ENCODE peak calls at places on chromosomes 11 and 22, in four cellular contexts. S is K562, V is WTC11, N is H1. J is an unnamed sample.

GRCh38 chr11:61293869-61294716 is 1.0 kb downstream of the VWCE start:
- DNase-seq in N (no peak), V (peak; percentile 39), S (no peak), J (peak; percentile 88)

GRCh38 chr22:41656515-41656914 is 32.2 kb downstream of the SNU13 start:
- DNase-seq in N (no peak), V (no peak), S (no peak), J (no peak)

GRCh38 chr11:103109818-103110388 is 677 bp downstream of the DYNC2H1 start:
- DNase-seq in V (peak; percentile 19), N (no peak), S (no peak), J (no peak)

GRCh38 chr11:69546735-69547370 is 65.4 kb downstream of the LINC01488 start:
- DNase-seq in S (no peak), V (no peak), N (no peak), J (no peak)

GRCh38 chr11:104343578-104343977 is 179.6 kb upstream of the PDGFD start:
- DNase-seq in N (no peak), S (no peak), V (no peak), J (no peak)

GRCh38 chr11:61161190-61162091 is at the start of gene VPS37C:
- DNase-seq in V (peak; percentile 88), S (peak; percentile 98), N (peak; percentile 44), J (peak; percentile 98)

GRCh38 chr11:114787126-114787525 is 108.8 kb downstream of the NXPE2 start:
- DNase-seq in V (no peak), S (no peak), N (no peak), J (no peak)

GRCh38 chr11:32280339-32280738 is 155.0 kb downstream of the WT1 start:
- DNase-seq in N (no peak), V (no peak), S (no peak), J (no peak)

GRCh38 chr11:1728931-1729691 is 21.3 kb downstream of the IFITM10 start:
- DNase-seq in S (no peak), V (no peak), N (no peak), J (no peak)

GRCh38 chr11:17171342-17171741 is 36.4 kb downstream of the PIK3C2A start:
- DNase-seq in S (no peak), V (no peak), N (no peak), J (no peak)

GRCh38 chr11:133078591-133079179 is 453.6 kb downstream of the OPCML start:
- DNase-seq in S (peak; percentile 53), V (peak; percentile 77), N (no peak), J (peak; percentile 70)

GRCh38 chr11:102230186-102230585 is 87.1 kb upstream of the BIRC3 start:
- DNase-seq in S (no peak), V (no peak), N (no peak), J (no peak)

GRCh38 chr22:28034760-28035401 is 115.8 kb upstream of the PITPNB start:
- DNase-seq in N (no peak), S (peak; percentile 15), V (no peak), J (peak; percentile 64)

GRCh38 chr11:130212431-130212961 is 52.9 kb downstream of the ST14 start:
- DNase-seq in V (peak; percentile 9), N (no peak), S (no peak), J (peak; percentile 41)

GRCh38 chr11:57616595-57616994 is 19.1 kb downstream of the SERPING1 start:
- DNase-seq in S (no peak), N (no peak), V (no peak), J (no peak)

GRCh38 chr11:75505966-75506692 is 19.6 kb downstream of the GDPD5 start:
- DNase-seq in V (no peak), S (no peak), N (no peak), J (peak; percentile 36)

GRCh38 chr11:20762112-20762511 is 92.7 kb downstream of the NELL1 start:
- DNase-seq in S (no peak), N (no peak), V (no peak), J (no peak)

GRCh38 chr22:30183861-30184278 is 62.7 kb downstream of the LIF start:
- DNase-seq in N (no peak), V (no peak), S (peak; percentile 29), J (no peak)

GRCh38 chr22:46799626-46800025 is 37.2 kb downstream of the TBC1D22A start:
- DNase-seq in N (no peak), V (no peak), S (no peak), J (no peak)

GRCh38 chr11:6900327-6900999 is 8.2 kb upstream of the OR2D2 start:
- DNase-seq in V (no peak), S (no peak), N (no peak), J (no peak)

GRCh38 chr11:118050208-118050891 is 26.5 kb upstream of the TMPRSS4 start:
- DNase-seq in N (no peak), S (no peak), V (no peak), J (no peak)

GRCh38 chr11:119324124-119324665 is 7.3 kb upstream of the MCAM start:
- DNase-seq in N (no peak), S (no peak), V (peak; percentile 1), J (no peak)

GRCh38 chr11:41085123-41085522 is 374.3 kb downstream of the LRRC4C start:
- DNase-seq in S (no peak), V (no peak), N (no peak), J (no peak)

GRCh38 chr22:27881404-27881803 is 37.7 kb downstream of the PITPNB start:
- DNase-seq in N (no peak), V (no peak), S (no peak), J (no peak)

GRCh38 chr11:17719940-17720795 is 797 bp downstream of the MYOD1 start:
- DNase-seq in V (peak; percentile 67), N (no peak), S (no peak), J (peak; percentile 83)

GRCh38 chr22:43039800-43040199 is 24.9 kb upstream of the PACSIN2 start:
- DNase-seq in S (no peak), N (no peak), V (no peak), J (no peak)

GRCh38 chr11:62552465-62552782 is 5.8 kb upstream of the AHNAK start:
- DNase-seq in V (no peak), S (no peak), N (no peak), J (no peak)

GRCh38 chr22:19330865-19331418 is 39.4 kb upstream of the CLTCL1 start:
- DNase-seq in V (no peak), N (no peak), S (no peak), J (no peak)

GRCh38 chr22:19329454-19329853 is 37.9 kb upstream of the CLTCL1 start:
- DNase-seq in N (no peak), V (no peak), S (no peak), J (no peak)

GRCh38 chr22:19321757-19322156 is 30.2 kb upstream of the CLTCL1 start:
- DNase-seq in S (no peak), N (no peak), V (no peak), J (no peak)

DNA sequence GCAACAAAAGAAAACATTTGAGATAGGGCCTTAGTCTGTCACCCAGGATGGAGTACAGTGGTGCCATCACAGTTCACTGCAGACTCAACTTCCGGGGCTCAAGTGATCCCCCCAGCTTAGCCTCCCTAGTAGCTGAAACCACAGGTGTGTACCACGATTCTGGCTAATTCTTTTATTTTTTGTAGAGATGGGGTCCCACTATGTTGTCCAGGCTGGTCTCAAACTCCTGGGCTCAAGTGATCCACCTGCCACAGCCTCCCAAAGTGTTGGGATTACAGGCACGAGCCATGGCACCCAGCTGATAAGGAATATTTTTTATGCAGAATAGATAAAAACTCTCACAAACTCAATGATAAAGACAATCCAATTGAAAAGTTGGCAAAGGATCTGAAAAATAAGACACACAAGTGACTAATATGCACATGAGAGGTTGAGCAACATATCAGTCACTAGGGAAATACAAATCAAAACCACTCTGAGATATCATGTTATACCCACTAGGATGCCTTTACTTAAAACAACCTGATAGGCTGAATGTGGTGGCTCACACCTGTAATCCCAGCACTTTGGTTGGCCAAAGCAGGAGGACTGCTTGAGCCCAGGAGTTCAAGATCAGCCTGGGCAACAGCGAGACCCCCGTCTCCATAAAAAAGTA is 33.9 kb upstream of the CLTCL1 start:
- DNase-seq in S (no peak), N (no peak), V (no peak), J (no peak)
- TF ChIP-seq TEAD4 in S (peak; percentile 66), N (no peak), V (no peak), J (no peak)

GRCh38 chr11:124581817-124582216 is 12.0 kb downstream of the OR8A1 start:
- DNase-seq in S (no peak), N (no peak), V (no peak), J (no peak)
- TF ChIP-seq TEAD4 in S (no peak), N (no peak), V (no peak), J (no peak)

GRCh38 chr11:34191592-34191991 is 86.2 kb downstream of the NAT10 start:
- DNase-seq in N (no peak), S (peak; percentile 44), V (no peak), J (no peak)

GRCh38 chr11:34188181-34188580 is 82.8 kb downstream of the NAT10 start:
- DNase-seq in S (no peak), N (no peak), V (peak; percentile 23), J (no peak)

GRCh38 chr11:34189191-34189590 is 83.8 kb downstream of the NAT10 start:
- DNase-seq in V (no peak), N (no peak), S (no peak), J (no peak)

GRCh38 chr11:34192481-34193401 is 87.3 kb downstream of the NAT10 start:
- DNase-seq in N (no peak), V (no peak), S (no peak), J (peak; percentile 69)

GRCh38 chr11:34190192-34191139 is 85.0 kb downstream of the NAT10 start:
- DNase-seq in N (no peak), S (no peak), V (no peak), J (no peak)
- TF ChIP-seq TEAD4 in N (no peak), S (no peak), V (no peak), J (no peak)

GRCh38 chr22:40487663-40488249 is 117.4 kb downstream of the SGSM3 start:
- DNase-seq in V (no peak), S (peak; percentile 20), N (no peak), J (peak; percentile 31)

GRCh38 chr22:40482886-40483285 is 112.5 kb downstream of the SGSM3 start:
- DNase-seq in S (no peak), N (no peak), V (no peak), J (no peak)

GRCh38 chr22:40486962-40487602 is 116.7 kb downstream of the SGSM3 start:
- DNase-seq in V (no peak), N (no peak), S (no peak), J (no peak)

GRCh38 chr22:40484906-40485660 is 114.7 kb downstream of the SGSM3 start:
- DNase-seq in V (no peak), S (no peak), N (no peak), J (no peak)

DNA sequence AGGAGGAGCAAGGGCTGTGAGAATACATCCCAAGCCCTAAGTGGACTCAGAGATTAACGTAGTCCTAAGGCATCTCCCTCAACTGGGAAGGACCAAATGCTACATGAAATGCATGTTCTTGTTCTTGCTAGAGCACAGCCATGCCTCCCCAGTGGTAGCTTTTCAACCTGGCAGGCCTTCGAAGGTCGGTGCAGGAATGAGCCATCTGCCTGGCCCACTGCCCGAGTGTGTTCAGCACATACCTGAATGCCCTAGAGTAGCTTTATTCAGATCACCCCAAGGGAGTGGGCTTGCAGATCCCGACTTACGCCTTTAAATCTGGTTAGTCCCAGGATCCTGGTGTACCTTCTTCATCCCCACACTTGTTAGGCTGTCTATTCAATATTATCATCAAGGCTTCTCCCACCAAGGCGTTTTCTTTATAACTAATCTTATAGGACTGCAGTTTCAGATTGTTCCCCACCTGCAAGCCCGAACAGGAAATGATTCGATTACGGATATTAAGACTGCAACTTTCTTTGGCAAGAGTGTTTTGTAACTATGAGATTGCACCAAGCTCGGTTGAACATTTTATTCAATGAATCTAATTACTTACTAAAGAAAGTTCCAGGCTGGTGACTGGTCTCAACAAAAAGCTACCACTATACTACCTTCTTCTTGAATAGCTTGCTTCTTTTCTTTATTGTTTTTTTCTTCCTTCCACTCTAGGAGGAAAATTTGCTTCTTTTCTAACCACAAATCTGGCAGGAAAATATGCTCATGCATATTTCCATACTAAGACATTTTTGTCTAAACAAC is 115.6 kb downstream of the SGSM3 start:
- DNase-seq in V (no peak), N (no peak), S (no peak), J (no peak)
- TF ChIP-seq TEAD4 in V (no peak), N (no peak), S (no peak), J (no peak)